ENCODE peak calls at places on chromosomes 12 and 14, in five cellular contexts. X is upper lobe of right lung, R is cardiac muscle cell, N is BE2C, H is fibroblast of mammary gland. L is an unnamed sample.

GRCh38 chr12:101051901-101052550 is 158.0 kb downstream of the SLC5A8 start:
- DNase-seq in N (no peak), H (peak; percentile 95), R (peak; percentile 97), X (no peak), L (peak; percentile 72)

GRCh38 chr14:99408286-99408970 is 72.2 kb downstream of the SETD3 start:
- DNase-seq in R (no peak), H (no peak), N (no peak), X (no peak), L (no peak)

GRCh38 chr12:109693653-109694224 is 19.9 kb upstream of the FAM222A start:
- DNase-seq in H (no peak), X (no peak), R (no peak), N (no peak), L (no peak)

GRCh38 chr12:16613199-16613598 is 7.2 kb upstream of the LMO3 start:
- DNase-seq in R (peak; percentile 31), X (no peak), H (no peak), N (no peak), L (no peak)

GRCh38 chr12:118307069-118307954 is 65.4 kb downstream of the TAOK3 start:
- DNase-seq in R (peak; percentile 87), X (no peak), N (no peak), H (peak; percentile 93), L (peak; percentile 95)

GRCh38 chr12:100375023-100375737 is 18.3 kb downstream of the SLC17A8 start:
- DNase-seq in H (peak; percentile 68), R (peak; percentile 84), N (no peak), X (peak; percentile 67), L (peak; percentile 72)

GRCh38 chr12:69925291-69925690 is 100.3 kb downstream of the MYRFL start:
- DNase-seq in R (no peak), N (no peak), X (no peak), H (no peak), L (no peak)

GRCh38 chr12:131963381-131963780 is 13.6 kb downstream of the EP400 start:
- DNase-seq in R (no peak), N (no peak), H (no peak), X (no peak), L (no peak)

GRCh38 chr12:87160848-87161601 is 868.2 kb downstream of the C12orf50 start:
- DNase-seq in R (no peak), H (no peak), N (no peak), X (no peak), L (no peak)

GRCh38 chr14:38387821-38388220 is 131.9 kb upstream of the CLEC14A start:
- DNase-seq in H (peak; percentile 21), R (no peak), N (no peak), X (no peak), L (no peak)

GRCh38 chr12:19382111-19382526 is 57.2 kb upstream of the AEBP2 start:
- DNase-seq in N (no peak), H (peak; percentile 87), R (peak; percentile 84), X (peak; percentile 16), L (peak; percentile 89)

GRCh38 chr14:21454843-21455550 is 926 bp downstream of the CHD8 start:
- DNase-seq in X (no peak), H (peak; percentile 28), R (no peak), N (no peak), L (no peak)

GRCh38 chr12:11885261-11886038 is 185.3 kb upstream of the BCL2L14 start:
- DNase-seq in R (peak; percentile 72), H (peak; percentile 31), X (no peak), N (no peak), L (peak; percentile 64)

GRCh38 chr12:45433441-45433868 is 217.6 kb downstream of the ANO6 start:
- DNase-seq in N (no peak), X (no peak), H (no peak), R (no peak), L (no peak)

GRCh38 chr14:67541448-67542387 is 8.6 kb downstream of the PLEKHH1 start:
- DNase-seq in R (no peak), X (peak; percentile 23), H (no peak), N (no peak), L (no peak)

GRCh38 chr12:8544295-8544694 is 3.6 kb upstream of the CLEC4E start:
- DNase-seq in X (no peak), N (peak; percentile 51), R (peak; percentile 77), H (peak; percentile 66), L (peak; percentile 79)

GRCh38 chr14:58092231-58092630 is 59.8 kb downstream of the ARMH4 start:
- DNase-seq in R (no peak), X (no peak), N (no peak), H (no peak), L (no peak)

GRCh38 chr12:93060666-93061413 is 131.7 kb upstream of the EEA1 start:
- DNase-seq in N (no peak), R (peak; percentile 80), X (no peak), H (peak; percentile 50), L (peak; percentile 84)

GRCh38 chr12:41220931-41221330 is 32.8 kb downstream of the PDZRN4 start:
- DNase-seq in H (no peak), X (no peak), R (no peak), N (no peak), L (no peak)

GRCh38 chr12:31651893-31652521 is 7.5 kb upstream of the ETFBKMT start:
- DNase-seq in X (no peak), H (peak; percentile 82), N (peak; percentile 81), R (peak; percentile 34), L (no peak)

GRCh38 chr12:115443351-115443938 is 759.5 kb upstream of the TBX3 start:
- DNase-seq in R (no peak), X (no peak), H (no peak), N (no peak), L (no peak)

DNA sequence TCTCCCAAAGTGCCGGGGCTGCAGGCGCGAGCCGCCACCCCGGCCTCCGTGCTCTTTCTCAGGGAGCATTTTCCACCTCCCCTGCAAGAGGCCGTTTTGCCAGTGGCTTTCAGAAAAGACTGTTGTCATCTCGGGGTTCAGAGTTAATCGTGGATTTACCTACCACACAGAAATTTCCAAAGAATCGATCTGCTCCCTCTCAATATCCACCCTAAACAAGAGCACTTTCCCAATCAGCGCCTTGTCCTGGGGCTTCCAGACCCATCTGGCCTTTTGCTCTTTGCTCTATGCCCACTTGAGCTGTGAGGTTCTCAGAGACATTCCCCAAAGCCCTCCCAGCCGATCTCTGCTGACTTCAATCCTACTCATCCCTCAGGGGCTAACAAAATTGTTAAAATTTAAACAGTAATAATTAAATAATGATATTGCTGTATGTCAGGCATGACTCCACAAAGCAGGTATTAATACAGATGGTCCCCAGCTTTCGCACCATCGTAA is 86.6 kb downstream of the NINJ2 start:
- DNase-seq in R (no peak), N (no peak), X (no peak), H (no peak), L (no peak)
- H3K4me3 ChIP-seq in R (no peak overlapping the region), N (no peak overlapping the region), X (peak overlapping the region; percentile 17), H (no peak overlapping the region), L (no peak overlapping the region)

GRCh38 chr14:24275524-24276139 is 4.2 kb upstream of the RABGGTA start:
- DNase-seq in R (no peak), H (no peak), N (peak; percentile 35), X (no peak), L (no peak)
- TF ChIP-seq CTCF in R (no peak), H (no peak), N (peak; percentile 27), X (no peak), L (no peak)

GRCh38 chr12:107109726-107110518 is 16.6 kb upstream of the CRY1 start:
- DNase-seq in H (peak; percentile 19), X (no peak), R (peak; percentile 19), N (no peak), L (peak; percentile 14)
- H3K4me3 ChIP-seq in H (no peak overlapping the region), X (no peak overlapping the region), R (no peak overlapping the region), N (no peak overlapping the region), L (no peak overlapping the region)

GRCh38 chr12:2052861-2053674 is at the start of gene CACNA1C:
- DNase-seq in X (no peak), N (peak; percentile 64), R (peak; percentile 75), H (peak; percentile 57), L (peak; percentile 52)
- TF ChIP-seq CTCF in X (peak; percentile 22), N (no peak), R (no peak), H (no peak), L (peak; percentile 35)

DNA sequence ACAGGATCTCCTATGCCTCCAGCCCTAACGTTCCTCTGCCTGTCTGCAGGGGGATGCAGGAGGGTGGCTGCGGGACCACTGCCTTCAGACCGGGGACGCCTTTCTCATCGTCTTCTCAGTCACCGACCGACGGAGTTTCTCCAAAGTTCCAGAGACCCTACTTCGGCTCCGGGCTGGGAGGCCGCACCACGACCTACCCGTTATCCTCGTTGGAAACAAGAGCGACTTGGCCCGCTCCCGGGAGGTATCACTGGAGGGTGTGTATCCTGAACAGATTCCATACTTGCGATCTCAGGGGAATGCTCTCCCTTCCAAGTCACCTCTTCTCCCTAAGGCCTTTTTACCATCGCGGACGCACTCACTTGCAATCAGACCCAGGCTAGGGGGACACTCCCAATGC is 3.0 kb downstream of the REM2 start:
- DNase-seq in R (no peak), X (no peak), H (no peak), N (no peak), L (no peak)
- H3K4me3 ChIP-seq in R (peak overlapping the region; percentile 45), X (peak overlapping the region; percentile 68), H (no peak overlapping the region), N (peak overlapping the region; percentile 65), L (no peak overlapping the region)

GRCh38 chr12:75334384-75335030 is at the start of gene GLIPR1L1:
- DNase-seq in X (peak; percentile 83), H (peak; percentile 90), R (peak; percentile 90), N (peak; percentile 85), L (peak; percentile 91)
- TF ChIP-seq CTCF in X (peak; percentile 96), H (peak; percentile 91), R (peak; percentile 85), N (peak; percentile 95), L (peak; percentile 82)

DNA sequence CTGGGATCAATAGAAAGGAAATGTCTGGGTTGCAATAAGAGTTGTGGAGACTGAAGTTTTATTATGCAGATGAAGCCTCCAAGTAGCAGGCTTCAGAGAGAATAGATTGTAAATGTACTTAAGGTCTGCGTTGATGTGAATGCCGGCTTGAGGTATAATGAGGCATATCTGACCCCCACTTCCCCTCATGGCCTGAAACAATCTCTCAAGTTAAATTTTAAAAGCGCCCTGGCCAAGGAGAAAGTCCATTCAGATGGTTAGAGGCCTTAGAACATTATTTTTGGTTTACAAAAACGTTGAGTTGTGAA is 28.3 kb upstream of the HIGD1C start:
- DNase-seq in X (no peak), H (no peak), R (no peak), N (no peak), L (no peak)
- H3K4me3 ChIP-seq in X (peak overlapping the region; percentile 69), H (peak overlapping the region; percentile 41), R (peak overlapping the region; percentile 28), N (peak overlapping the region; percentile 98), L (peak overlapping the region; percentile 68)

DNA sequence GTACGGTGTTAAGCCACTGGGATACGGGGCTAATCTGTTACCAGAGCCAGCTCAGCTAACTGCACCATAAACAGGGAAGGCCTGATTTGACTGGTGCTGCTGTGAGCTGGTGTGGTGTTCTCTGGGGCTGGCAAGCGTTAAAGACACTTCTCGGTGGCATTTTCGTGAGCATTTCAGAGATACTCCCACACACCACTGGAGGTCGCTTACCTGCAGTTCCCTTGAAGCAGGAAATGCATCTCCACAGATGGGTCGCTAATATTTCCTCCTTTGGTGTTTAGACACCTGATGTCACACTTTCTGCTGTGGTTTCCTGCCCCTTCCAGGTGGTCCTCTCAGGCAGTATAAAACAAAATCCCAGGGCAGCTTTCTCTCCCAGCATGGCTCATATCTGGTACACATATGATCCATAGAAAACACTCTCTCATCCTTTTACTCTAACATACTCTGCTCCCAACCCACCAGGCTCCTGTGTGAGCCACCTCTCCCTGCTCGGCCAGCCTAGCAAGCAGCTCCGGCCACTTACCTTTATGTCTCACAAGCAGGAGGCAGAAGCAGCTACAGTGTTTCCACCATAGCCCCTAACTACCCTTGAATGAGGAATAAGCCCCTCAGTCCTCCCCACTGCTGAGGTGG is 129.9 kb upstream of the GRIN2B start:
- DNase-seq in H (no peak), N (peak; percentile 10), R (no peak), X (no peak), L (no peak)
- TF ChIP-seq CTCF in H (no peak), N (peak; percentile 46), R (no peak), X (no peak), L (no peak)

L was measured in astrocyte of the spinal cord.